ENCODE peak calls at places on chromosomes 4 and X, in ten cellular contexts. One of them, this sample, is unnamed.
A peak's percentile ranks its signal among the peaks of the same experiment; 100 is the strongest.

GRCh38 chr4:163694385-163694784 is 199.9 kb downstream of the TMA16 start:
- DNase-seq in GM23248: no peak
- DNase-seq in iPS DF 6.9: no peak
- DNase-seq in cardiac muscle cell: no peak
- DNase-seq in MM.1S: no peak
- DNase-seq in AG09309: no peak
- DNase-seq in GM06990: no peak
- DNase-seq in endodermal cell: no peak
- DNase-seq in tibial artery: no peak
- DNase-seq in astrocyte of the spinal cord: peak; percentile 47
- DNase-seq in this sample: peak; percentile 8

GRCh38 chr4:151455212-151455611 is 46.2 kb downstream of the FHIP1A start:
- DNase-seq in astrocyte of the spinal cord: no peak
- DNase-seq in AG09309: no peak
- DNase-seq in endodermal cell: peak; percentile 49
- DNase-seq in GM23248: no peak
- DNase-seq in MM.1S: no peak
- DNase-seq in tibial artery: no peak
- DNase-seq in iPS DF 6.9: no peak
- DNase-seq in GM06990: no peak
- DNase-seq in cardiac muscle cell: no peak
- DNase-seq in this sample: no peak

GRCh38 chr4:33494150-33494549 is 2750.2 kb downstream of the ARAP2 start:
- DNase-seq in endodermal cell: no peak
- DNase-seq in AG09309: no peak
- DNase-seq in iPS DF 6.9: no peak
- DNase-seq in MM.1S: no peak
- DNase-seq in GM06990: no peak
- DNase-seq in GM23248: no peak
- DNase-seq in astrocyte of the spinal cord: peak; percentile 6
- DNase-seq in cardiac muscle cell: no peak
- DNase-seq in tibial artery: no peak
- DNase-seq in this sample: peak; percentile 54

GRCh38 chr4:1767770-1768366 is 25.2 kb upstream of the FGFR3 start:
- DNase-seq in GM23248: peak; percentile 71
- DNase-seq in MM.1S: peak; percentile 26
- DNase-seq in tibial artery: no peak
- DNase-seq in GM06990: no peak
- DNase-seq in AG09309: no peak
- DNase-seq in iPS DF 6.9: no peak
- DNase-seq in endodermal cell: peak; percentile 94
- DNase-seq in cardiac muscle cell: peak; percentile 52
- DNase-seq in astrocyte of the spinal cord: peak; percentile 22
- DNase-seq in this sample: peak; percentile 14

GRCh38 chr4:132540797-132541196 is 608.3 kb upstream of the PCDH10 start:
- DNase-seq in endodermal cell: no peak
- DNase-seq in GM06990: no peak
- DNase-seq in MM.1S: no peak
- DNase-seq in astrocyte of the spinal cord: no peak
- DNase-seq in iPS DF 6.9: no peak
- DNase-seq in GM23248: no peak
- DNase-seq in AG09309: no peak
- DNase-seq in cardiac muscle cell: no peak
- DNase-seq in tibial artery: no peak
- DNase-seq in this sample: no peak

GRCh38 chr4:108540536-108540935 is 79.8 kb upstream of the RPL34 start:
- DNase-seq in iPS DF 6.9: no peak
- DNase-seq in tibial artery: no peak
- DNase-seq in astrocyte of the spinal cord: no peak
- DNase-seq in cardiac muscle cell: no peak
- DNase-seq in AG09309: no peak
- DNase-seq in GM06990: no peak
- DNase-seq in endodermal cell: no peak
- DNase-seq in GM23248: no peak
- DNase-seq in MM.1S: no peak
- DNase-seq in this sample: no peak

GRCh38 chr4:184310171-184310567 is 92.5 kb upstream of the ENPP6 start:
- DNase-seq in GM06990: peak; percentile 79
- DNase-seq in GM23248: no peak
- DNase-seq in tibial artery: no peak
- DNase-seq in MM.1S: no peak
- DNase-seq in AG09309: no peak
- DNase-seq in astrocyte of the spinal cord: no peak
- DNase-seq in iPS DF 6.9: peak; percentile 25
- DNase-seq in endodermal cell: peak; percentile 69
- DNase-seq in cardiac muscle cell: no peak
- DNase-seq in this sample: no peak

GRCh38 chr4:67744561-67745283 is 9.5 kb downstream of the GNRHR start:
- DNase-seq in GM23248: peak; percentile 78
- DNase-seq in AG09309: no peak
- DNase-seq in tibial artery: no peak
- DNase-seq in cardiac muscle cell: no peak
- DNase-seq in GM06990: no peak
- DNase-seq in MM.1S: no peak
- DNase-seq in astrocyte of the spinal cord: peak; percentile 30
- DNase-seq in endodermal cell: no peak
- DNase-seq in iPS DF 6.9: no peak
- DNase-seq in this sample: no peak

GRCh38 chrX:119189586-119189985 is 46.5 kb upstream of the PGRMC1 start:
- DNase-seq in iPS DF 6.9: no peak
- DNase-seq in cardiac muscle cell: peak; percentile 3
- DNase-seq in GM06990: no peak
- DNase-seq in tibial artery: no peak
- DNase-seq in AG09309: peak; percentile 3
- DNase-seq in endodermal cell: no peak
- DNase-seq in GM23248: peak; percentile 76
- DNase-seq in MM.1S: no peak
- DNase-seq in astrocyte of the spinal cord: peak; percentile 17
- DNase-seq in this sample: peak; percentile 65

GRCh38 chrX:13005671-13006473 is 31.0 kb downstream of the TMSB4X start:
- DNase-seq in iPS DF 6.9: no peak
- DNase-seq in GM06990: peak; percentile 80
- DNase-seq in MM.1S: peak; percentile 43
- DNase-seq in endodermal cell: no peak
- DNase-seq in GM23248: peak; percentile 70
- DNase-seq in astrocyte of the spinal cord: peak; percentile 48
- DNase-seq in cardiac muscle cell: no peak
- DNase-seq in AG09309: no peak
- DNase-seq in tibial artery: no peak
- DNase-seq in this sample: peak; percentile 79

GRCh38 chrX:144918936-144919335 is 328.4 kb upstream of the SPANXN1 start:
- DNase-seq in GM23248: no peak
- DNase-seq in GM06990: no peak
- DNase-seq in AG09309: no peak
- DNase-seq in iPS DF 6.9: no peak
- DNase-seq in tibial artery: no peak
- DNase-seq in cardiac muscle cell: no peak
- DNase-seq in endodermal cell: no peak
- DNase-seq in astrocyte of the spinal cord: no peak
- DNase-seq in MM.1S: no peak
- DNase-seq in this sample: no peak

GRCh38 chr4:121650741-121651140 is 46.0 kb downstream of the ANXA5 start:
- DNase-seq in astrocyte of the spinal cord: no peak
- DNase-seq in tibial artery: no peak
- DNase-seq in cardiac muscle cell: no peak
- DNase-seq in AG09309: no peak
- DNase-seq in GM06990: no peak
- DNase-seq in endodermal cell: no peak
- DNase-seq in GM23248: no peak
- DNase-seq in iPS DF 6.9: no peak
- DNase-seq in MM.1S: no peak
- DNase-seq in this sample: no peak

GRCh38 chrX:135185795-135186443 is 14.7 kb upstream of the CT55 start:
- DNase-seq in astrocyte of the spinal cord: peak; percentile 33
- DNase-seq in endodermal cell: peak; percentile 70
- DNase-seq in GM23248: peak; percentile 58
- DNase-seq in AG09309: peak; percentile 34
- DNase-seq in tibial artery: no peak
- DNase-seq in MM.1S: peak; percentile 41
- DNase-seq in cardiac muscle cell: peak; percentile 56
- DNase-seq in GM06990: no peak
- DNase-seq in iPS DF 6.9: peak; percentile 27
- DNase-seq in this sample: peak; percentile 64

GRCh38 chrX:81259714-81260395 is 58.0 kb downstream of the SH3BGRL start:
- DNase-seq in iPS DF 6.9: no peak
- DNase-seq in cardiac muscle cell: no peak
- DNase-seq in MM.1S: no peak
- DNase-seq in GM06990: no peak
- DNase-seq in GM23248: peak; percentile 61
- DNase-seq in endodermal cell: no peak
- DNase-seq in astrocyte of the spinal cord: peak; percentile 34
- DNase-seq in AG09309: no peak
- DNase-seq in tibial artery: no peak
- DNase-seq in this sample: peak; percentile 41

GRCh38 chr4:149605601-149606378 is 209.9 kb downstream of the IQCM start:
- DNase-seq in iPS DF 6.9: peak; percentile 2
- DNase-seq in endodermal cell: peak; percentile 49
- DNase-seq in MM.1S: no peak
- DNase-seq in GM23248: peak; percentile 65
- DNase-seq in cardiac muscle cell: no peak
- DNase-seq in AG09309: no peak
- DNase-seq in astrocyte of the spinal cord: peak; percentile 69
- DNase-seq in GM06990: no peak
- DNase-seq in tibial artery: no peak
- DNase-seq in this sample: no peak
- H3K4me3 ChIP-seq in iPS DF 6.9: no peak overlapping the region
- H3K4me3 ChIP-seq in endodermal cell: no peak overlapping the region
- H3K4me3 ChIP-seq in MM.1S: no peak overlapping the region
- H3K4me3 ChIP-seq in GM23248: no peak overlapping the region
- H3K4me3 ChIP-seq in cardiac muscle cell: no peak overlapping the region
- H3K4me3 ChIP-seq in AG09309: no peak overlapping the region
- H3K4me3 ChIP-seq in astrocyte of the spinal cord: no peak overlapping the region
- H3K4me3 ChIP-seq in GM06990: no peak overlapping the region
- H3K4me3 ChIP-seq in tibial artery: no peak overlapping the region
- H3K4me3 ChIP-seq in this sample: no peak overlapping the region

GRCh38 chrX:323721-324628 is 5.4 kb upstream of the GTPBP6 start:
- DNase-seq in cardiac muscle cell: peak; percentile 74
- DNase-seq in iPS DF 6.9: no peak
- DNase-seq in GM23248: peak; percentile 61
- DNase-seq in endodermal cell: peak; percentile 88
- DNase-seq in AG09309: no peak
- DNase-seq in astrocyte of the spinal cord: peak; percentile 69
- DNase-seq in MM.1S: peak; percentile 38
- DNase-seq in GM06990: peak; percentile 56
- DNase-seq in tibial artery: peak; percentile 63
- DNase-seq in this sample: peak; percentile 63
- H3K4me3 ChIP-seq in cardiac muscle cell: no peak overlapping the region
- H3K4me3 ChIP-seq in iPS DF 6.9: no peak overlapping the region
- H3K4me3 ChIP-seq in GM23248: no peak overlapping the region
- H3K4me3 ChIP-seq in endodermal cell: no peak overlapping the region
- H3K4me3 ChIP-seq in AG09309: no peak overlapping the region
- H3K4me3 ChIP-seq in astrocyte of the spinal cord: no peak overlapping the region
- H3K4me3 ChIP-seq in MM.1S: no peak overlapping the region
- H3K4me3 ChIP-seq in GM06990: no peak overlapping the region
- H3K4me3 ChIP-seq in tibial artery: no peak overlapping the region
- H3K4me3 ChIP-seq in this sample: no peak overlapping the region

GRCh38 chr4:76740866-76741662 is 156.9 kb downstream of the SOWAHB start:
- DNase-seq in iPS DF 6.9: no peak
- DNase-seq in MM.1S: no peak
- DNase-seq in endodermal cell: no peak
- DNase-seq in GM23248: no peak
- DNase-seq in cardiac muscle cell: no peak
- DNase-seq in GM06990: no peak
- DNase-seq in astrocyte of the spinal cord: no peak
- DNase-seq in tibial artery: no peak
- DNase-seq in AG09309: no peak
- DNase-seq in this sample: no peak

GRCh38 chr4:76747613-76748012 is 150.3 kb downstream of the SOWAHB start:
- DNase-seq in tibial artery: no peak
- DNase-seq in cardiac muscle cell: no peak
- DNase-seq in AG09309: no peak
- DNase-seq in MM.1S: no peak
- DNase-seq in endodermal cell: no peak
- DNase-seq in GM23248: no peak
- DNase-seq in GM06990: no peak
- DNase-seq in astrocyte of the spinal cord: no peak
- DNase-seq in iPS DF 6.9: no peak
- DNase-seq in this sample: no peak

GRCh38 chr4:76745264-76745663 is 152.7 kb downstream of the SOWAHB start:
- DNase-seq in cardiac muscle cell: no peak
- DNase-seq in GM23248: peak; percentile 83
- DNase-seq in AG09309: no peak
- DNase-seq in iPS DF 6.9: no peak
- DNase-seq in tibial artery: no peak
- DNase-seq in GM06990: no peak
- DNase-seq in MM.1S: no peak
- DNase-seq in astrocyte of the spinal cord: no peak
- DNase-seq in endodermal cell: no peak
- DNase-seq in this sample: peak; percentile 38

GRCh38 chr4:76741663-76742020 is 156.3 kb downstream of the SOWAHB start:
- DNase-seq in GM06990: no peak
- DNase-seq in AG09309: no peak
- DNase-seq in astrocyte of the spinal cord: no peak
- DNase-seq in tibial artery: no peak
- DNase-seq in cardiac muscle cell: no peak
- DNase-seq in GM23248: no peak
- DNase-seq in iPS DF 6.9: no peak
- DNase-seq in endodermal cell: no peak
- DNase-seq in MM.1S: no peak
- DNase-seq in this sample: no peak

DNA sequence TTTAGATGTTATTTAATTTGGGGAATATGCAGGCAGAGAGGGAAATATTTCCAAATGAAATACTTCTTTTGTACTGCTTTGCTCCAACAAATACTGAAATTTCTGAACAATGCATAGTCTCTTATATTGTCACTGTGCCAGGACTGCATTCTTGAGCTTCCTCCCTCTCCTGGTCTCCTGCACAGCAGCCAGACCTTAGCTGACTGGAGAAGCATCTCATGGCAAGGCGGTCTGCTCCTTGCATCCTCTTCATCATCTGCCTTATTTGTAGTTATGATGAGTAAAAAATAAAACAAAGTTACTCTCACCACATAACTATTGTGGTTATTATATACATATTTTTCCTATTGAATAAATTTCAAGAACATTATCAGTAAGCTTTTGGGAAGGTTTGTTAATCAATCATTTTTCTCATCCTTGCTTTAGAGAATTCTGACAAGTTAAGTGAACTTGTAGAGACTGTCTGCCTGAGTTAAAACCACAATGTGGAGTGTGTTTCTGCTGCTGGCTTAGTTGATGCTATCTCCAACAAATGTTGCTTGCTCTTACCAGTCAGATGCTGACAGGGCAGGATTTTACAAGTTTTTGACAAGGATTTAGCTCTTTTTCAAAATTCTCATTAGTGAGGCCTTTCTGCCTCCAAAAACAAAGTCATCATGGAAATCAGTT is 153.6 kb downstream of the SOWAHB start:
- DNase-seq in iPS DF 6.9: no peak
- DNase-seq in AG09309: no peak
- DNase-seq in GM06990: no peak
- DNase-seq in cardiac muscle cell: no peak
- DNase-seq in GM23248: peak; percentile 78
- DNase-seq in endodermal cell: no peak
- DNase-seq in tibial artery: no peak
- DNase-seq in astrocyte of the spinal cord: peak; percentile 60
- DNase-seq in MM.1S: no peak
- DNase-seq in this sample: peak; percentile 85
- H3K4me3 ChIP-seq in iPS DF 6.9: no peak overlapping the region
- H3K4me3 ChIP-seq in AG09309: no peak overlapping the region
- H3K4me3 ChIP-seq in GM06990: no peak overlapping the region
- H3K4me3 ChIP-seq in cardiac muscle cell: no peak overlapping the region
- H3K4me3 ChIP-seq in GM23248: peak overlapping the region; percentile 62
- H3K4me3 ChIP-seq in endodermal cell: no peak overlapping the region
- H3K4me3 ChIP-seq in tibial artery: peak overlapping the region; percentile 0
- H3K4me3 ChIP-seq in astrocyte of the spinal cord: no peak overlapping the region
- H3K4me3 ChIP-seq in MM.1S: no peak overlapping the region
- H3K4me3 ChIP-seq in this sample: no peak overlapping the region

GRCh38 chr4:177229331-177229730 is 80.3 kb upstream of the NEIL3 start:
- DNase-seq in cardiac muscle cell: no peak
- DNase-seq in iPS DF 6.9: no peak
- DNase-seq in tibial artery: no peak
- DNase-seq in GM06990: no peak
- DNase-seq in MM.1S: no peak
- DNase-seq in astrocyte of the spinal cord: peak; percentile 44
- DNase-seq in AG09309: no peak
- DNase-seq in endodermal cell: no peak
- DNase-seq in GM23248: peak; percentile 32
- DNase-seq in this sample: peak; percentile 35
- H3K4me3 ChIP-seq in cardiac muscle cell: no peak overlapping the region
- H3K4me3 ChIP-seq in iPS DF 6.9: no peak overlapping the region
- H3K4me3 ChIP-seq in tibial artery: peak overlapping the region; percentile 17
- H3K4me3 ChIP-seq in GM06990: no peak overlapping the region
- H3K4me3 ChIP-seq in MM.1S: no peak overlapping the region
- H3K4me3 ChIP-seq in astrocyte of the spinal cord: peak overlapping the region; percentile 8
- H3K4me3 ChIP-seq in AG09309: peak overlapping the region; percentile 10
- H3K4me3 ChIP-seq in endodermal cell: no peak overlapping the region
- H3K4me3 ChIP-seq in GM23248: peak overlapping the region; percentile 69
- H3K4me3 ChIP-seq in this sample: peak overlapping the region; percentile 43

This sample was measured in fibroblast of the aortic adventitia.